ENCODE peak calls at places on chromosomes 13 and 19, in six cellular contexts. One of them, this sample, is unnamed.

GRCh38 chr19:57978586-57979289 is 4.4 kb upstream of the C19orf18 start:
- DNase-seq in body of pancreas: no peak
- DNase-seq in pancreas: no peak
- DNase-seq in tibial artery: no peak
- DNase-seq in endodermal cell: no peak
- DNase-seq in heart right ventricle: no peak
- DNase-seq in this sample: no peak

GRCh38 chr19:51065221-51065960 is 499 bp upstream of the KLK13 start:
- DNase-seq in body of pancreas: peak; percentile 25
- DNase-seq in pancreas: no peak
- DNase-seq in tibial artery: no peak
- DNase-seq in endodermal cell: no peak
- DNase-seq in heart right ventricle: no peak
- DNase-seq in this sample: no peak

GRCh38 chr19:19260417-19260816 is 12.7 kb downstream of the TM6SF2 start:
- DNase-seq in body of pancreas: no peak
- DNase-seq in pancreas: no peak
- DNase-seq in tibial artery: no peak
- DNase-seq in endodermal cell: no peak
- DNase-seq in heart right ventricle: no peak
- DNase-seq in this sample: no peak

GRCh38 chr13:22793598-22794134 is 387.1 kb upstream of the SGCG start:
- DNase-seq in body of pancreas: no peak
- DNase-seq in pancreas: no peak
- DNase-seq in tibial artery: no peak
- DNase-seq in endodermal cell: peak; percentile 50
- DNase-seq in heart right ventricle: no peak
- DNase-seq in this sample: no peak

GRCh38 chr19:32018014-32018413 is 327.4 kb upstream of the ZNF507 start:
- DNase-seq in body of pancreas: no peak
- DNase-seq in pancreas: no peak
- DNase-seq in tibial artery: no peak
- DNase-seq in endodermal cell: no peak
- DNase-seq in heart right ventricle: no peak
- DNase-seq in this sample: no peak

GRCh38 chr13:26475176-26476110 is 82.0 kb upstream of the WASF3 start:
- DNase-seq in body of pancreas: no peak
- DNase-seq in pancreas: no peak
- DNase-seq in tibial artery: no peak
- DNase-seq in endodermal cell: peak; percentile 89
- DNase-seq in heart right ventricle: no peak
- DNase-seq in this sample: no peak

GRCh38 chr19:44072543-44073401 is 813 bp downstream of the ZNF284 start:
- DNase-seq in body of pancreas: no peak
- DNase-seq in pancreas: no peak
- DNase-seq in tibial artery: no peak
- DNase-seq in endodermal cell: no peak
- DNase-seq in heart right ventricle: no peak
- DNase-seq in this sample: no peak

GRCh38 chr19:6088677-6089063 is 21.6 kb downstream of the RFX2 start:
- DNase-seq in body of pancreas: no peak
- DNase-seq in pancreas: no peak
- DNase-seq in tibial artery: no peak
- DNase-seq in endodermal cell: no peak
- DNase-seq in heart right ventricle: no peak
- DNase-seq in this sample: no peak

GRCh38 chr19:46585539-46585938 is 15.6 kb upstream of the CALM3 start:
- DNase-seq in body of pancreas: no peak
- DNase-seq in pancreas: no peak
- DNase-seq in tibial artery: no peak
- DNase-seq in endodermal cell: no peak
- DNase-seq in heart right ventricle: no peak
- DNase-seq in this sample: no peak
- H3K4me3 ChIP-seq in body of pancreas: no peak overlapping the region
- H3K4me3 ChIP-seq in pancreas: no peak overlapping the region
- H3K4me3 ChIP-seq in tibial artery: no peak overlapping the region
- H3K4me3 ChIP-seq in endodermal cell: no peak overlapping the region
- H3K4me3 ChIP-seq in heart right ventricle: no peak overlapping the region
- H3K4me3 ChIP-seq in this sample: no peak overlapping the region

GRCh38 chr13:52169839-52170238 is 10.4 kb upstream of the NEK3 start:
- DNase-seq in body of pancreas: no peak
- DNase-seq in pancreas: no peak
- DNase-seq in tibial artery: no peak
- DNase-seq in endodermal cell: no peak
- DNase-seq in heart right ventricle: no peak
- DNase-seq in this sample: no peak

GRCh38 chr13:52177276-52177675 is 17.9 kb upstream of the NEK3 start:
- DNase-seq in body of pancreas: no peak
- DNase-seq in pancreas: no peak
- DNase-seq in tibial artery: no peak
- DNase-seq in endodermal cell: no peak
- DNase-seq in heart right ventricle: no peak
- DNase-seq in this sample: no peak

DNA sequence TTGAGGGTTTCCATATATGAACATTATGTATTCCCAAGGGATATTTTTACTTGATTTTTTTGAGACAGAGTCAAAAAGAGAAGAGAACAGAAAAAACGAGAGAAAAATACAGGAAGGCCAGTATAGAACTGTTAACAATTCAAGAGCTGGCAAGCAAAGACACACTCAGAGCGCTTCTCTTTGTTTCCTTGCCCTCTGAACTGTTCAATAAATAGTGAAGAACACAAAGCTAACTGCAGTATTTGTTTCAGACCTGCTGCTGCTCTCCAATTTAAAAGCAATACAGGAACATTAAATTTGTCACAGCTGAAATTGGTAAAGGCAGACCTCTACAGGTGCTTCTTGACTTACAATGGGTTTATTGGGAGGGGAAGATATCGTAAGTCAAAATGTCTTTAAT is 14.0 kb upstream of the NEK3 start:
- DNase-seq in body of pancreas: no peak
- DNase-seq in pancreas: no peak
- DNase-seq in tibial artery: no peak
- DNase-seq in endodermal cell: no peak
- DNase-seq in heart right ventricle: no peak
- DNase-seq in this sample: no peak
- H3K36me3 ChIP-seq in body of pancreas: no peaks in the 10 kb centered on the region
- H3K36me3 ChIP-seq in pancreas: peaks cover 5% of the 10 kb centered on the region
- H3K36me3 ChIP-seq in tibial artery: peaks cover 60% of the 10 kb centered on the region
- H3K36me3 ChIP-seq in endodermal cell: peaks cover 38% of the 10 kb centered on the region
- H3K36me3 ChIP-seq in heart right ventricle: peaks cover 94% of the 10 kb centered on the region
- H3K36me3 ChIP-seq in this sample: peaks cover 4% of the 10 kb centered on the region

GRCh38 chr19:13844130-13844631 is 32.8 kb upstream of the NANOS3 start:
- DNase-seq in body of pancreas: no peak
- DNase-seq in pancreas: peak; percentile 45
- DNase-seq in tibial artery: no peak
- DNase-seq in endodermal cell: no peak
- DNase-seq in heart right ventricle: no peak
- DNase-seq in this sample: no peak

GRCh38 chr19:13841339-13842293 is 35.3 kb upstream of the NANOS3 start:
- DNase-seq in body of pancreas: peak; percentile 55
- DNase-seq in pancreas: peak; percentile 72
- DNase-seq in tibial artery: no peak
- DNase-seq in endodermal cell: peak; percentile 63
- DNase-seq in heart right ventricle: no peak
- DNase-seq in this sample: no peak

GRCh38 chr19:13843104-13843921 is 33.6 kb upstream of the NANOS3 start:
- DNase-seq in body of pancreas: peak; percentile 57
- DNase-seq in pancreas: peak; percentile 79
- DNase-seq in tibial artery: no peak
- DNase-seq in endodermal cell: peak; percentile 83
- DNase-seq in heart right ventricle: peak; percentile 72
- DNase-seq in this sample: no peak

GRCh38 chr19:13840751-13841338 is 36.1 kb upstream of the NANOS3 start:
- DNase-seq in body of pancreas: no peak
- DNase-seq in pancreas: no peak
- DNase-seq in tibial artery: no peak
- DNase-seq in endodermal cell: no peak
- DNase-seq in heart right ventricle: no peak
- DNase-seq in this sample: no peak

DNA sequence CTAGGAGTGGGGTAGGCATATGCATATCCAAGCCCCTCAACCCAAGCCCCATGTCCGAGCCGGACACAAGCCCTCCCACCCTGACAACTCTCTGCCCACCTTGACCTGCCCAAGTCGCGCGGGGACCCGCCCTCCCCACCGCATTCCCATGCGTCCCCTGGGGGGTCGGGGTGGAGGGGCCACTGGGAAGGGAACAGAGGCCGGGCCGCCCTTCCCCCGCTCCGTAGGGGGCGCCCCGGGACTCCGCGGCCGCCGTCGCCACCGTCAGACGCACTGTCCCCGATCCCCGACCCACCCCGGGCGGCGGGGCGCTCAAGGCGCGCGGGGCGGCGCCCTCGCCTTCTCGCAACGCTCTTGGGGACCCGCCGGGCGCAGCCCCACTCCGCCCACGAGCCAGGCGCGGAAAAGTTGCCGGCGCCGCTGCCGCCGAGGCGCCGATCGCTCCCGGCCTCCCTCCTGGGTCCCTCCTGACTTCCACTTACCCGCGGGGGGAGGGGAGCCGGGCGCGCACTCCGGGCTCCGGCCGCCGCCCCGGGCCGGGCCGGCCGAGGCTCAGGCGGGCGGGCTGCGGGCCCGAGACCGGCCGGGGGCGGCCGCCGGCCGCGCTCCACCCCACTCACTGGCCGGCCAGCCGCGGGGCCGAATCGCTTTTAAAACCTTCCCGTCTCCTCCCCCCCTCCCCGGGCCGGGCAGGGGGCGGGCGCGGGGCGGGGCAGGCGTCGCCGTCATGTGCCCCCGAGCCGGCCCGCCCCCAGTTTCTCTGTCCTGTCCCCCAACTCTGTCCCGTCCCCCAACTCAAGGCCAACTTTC is 34.4 kb upstream of the NANOS3 start:
- DNase-seq in body of pancreas: peak; percentile 88
- DNase-seq in pancreas: peak; percentile 88
- DNase-seq in tibial artery: peak; percentile 89
- DNase-seq in endodermal cell: peak; percentile 71
- DNase-seq in heart right ventricle: peak; percentile 91
- DNase-seq in this sample: no peak
- H3K4me1 ChIP-seq in body of pancreas: peaks cover 67% of the 10 kb centered on the region
- H3K4me1 ChIP-seq in pancreas: peaks cover 20% of the 10 kb centered on the region
- H3K4me1 ChIP-seq in tibial artery: peaks cover 9% of the 10 kb centered on the region
- H3K4me1 ChIP-seq in endodermal cell: peaks cover 17% of the 10 kb centered on the region
- H3K4me1 ChIP-seq in heart right ventricle: peaks cover 60% of the 10 kb centered on the region
- H3K4me1 ChIP-seq in this sample: peaks cover 14% of the 10 kb centered on the region

GRCh38 chr19:35534803-35535480 is 1.7 kb downstream of the GAPDHS start:
- DNase-seq in body of pancreas: no peak
- DNase-seq in pancreas: no peak
- DNase-seq in tibial artery: no peak
- DNase-seq in endodermal cell: no peak
- DNase-seq in heart right ventricle: no peak
- DNase-seq in this sample: no peak

GRCh38 chr19:35531291-35531690 is 2.0 kb upstream of the GAPDHS start:
- DNase-seq in body of pancreas: no peak
- DNase-seq in pancreas: no peak
- DNase-seq in tibial artery: no peak
- DNase-seq in endodermal cell: peak; percentile 65
- DNase-seq in heart right ventricle: no peak
- DNase-seq in this sample: no peak

GRCh38 chr19:35529241-35530218 is 1.4 kb upstream of the SBSN start:
- DNase-seq in body of pancreas: no peak
- DNase-seq in pancreas: no peak
- DNase-seq in tibial artery: no peak
- DNase-seq in endodermal cell: no peak
- DNase-seq in heart right ventricle: no peak
- DNase-seq in this sample: no peak

GRCh38 chr19:35533201-35533821 is at the start of gene GAPDHS:
- DNase-seq in body of pancreas: no peak
- DNase-seq in pancreas: no peak
- DNase-seq in tibial artery: no peak
- DNase-seq in endodermal cell: no peak
- DNase-seq in heart right ventricle: no peak
- DNase-seq in this sample: no peak

GRCh38 chr19:35533822-35534521 is 716 bp downstream of the GAPDHS start:
- DNase-seq in body of pancreas: peak; percentile 33
- DNase-seq in pancreas: no peak
- DNase-seq in tibial artery: no peak
- DNase-seq in endodermal cell: peak; percentile 79
- DNase-seq in heart right ventricle: peak; percentile 35
- DNase-seq in this sample: no peak
- H3K4me3 ChIP-seq in body of pancreas: no peak overlapping the region
- H3K4me3 ChIP-seq in pancreas: no peak overlapping the region
- H3K4me3 ChIP-seq in tibial artery: no peak overlapping the region
- H3K4me3 ChIP-seq in endodermal cell: no peak overlapping the region
- H3K4me3 ChIP-seq in heart right ventricle: no peak overlapping the region
- H3K4me3 ChIP-seq in this sample: peak overlapping the region; percentile 5

This sample was measured in iPS DF 6.9.